ENCODE peak calls at places on chromosome 17, in nine cellular contexts. D is fibroblast of pulmonary artery, A is stomach, G is A549, B is uterus, H is HFF-Myc, S is AG09309, F is right atrium auricular region, E is BE2C. M is an unnamed sample.

GRCh38 chr17:2058521-2059124 is 3.7 kb downstream of the HIC1 start:
- DNase-seq in S (no peak), A (peak; percentile 88), E (no peak), H (no peak), F (no peak), D (peak; percentile 91), G (peak; percentile 79), B (peak; percentile 75), M (peak; percentile 70)

GRCh38 chr17:7867881-7868329 is 10.1 kb downstream of the CYB5D1 start:
- DNase-seq in E (no peak), A (no peak), S (no peak), D (no peak), F (no peak), G (no peak), H (no peak), B (no peak), M (peak; percentile 88)

GRCh38 chr17:75832164-75832651 is 12.0 kb downstream of the UNC13D start:
- DNase-seq in F (no peak), D (peak; percentile 60), B (peak; percentile 49), H (peak; percentile 72), G (no peak), A (peak; percentile 38), S (peak; percentile 59), E (no peak), M (peak; percentile 61)

GRCh38 chr17:82435103-82435502 is 15.4 kb downstream of the CYBC1 start:
- DNase-seq in A (no peak), E (no peak), B (no peak), G (no peak), H (no peak), S (no peak), F (no peak), D (no peak), M (no peak)

GRCh38 chr17:28335959-28336871 is 654 bp downstream of the TNFAIP1 start:
- DNase-seq in S (peak; percentile 74), H (peak; percentile 59), B (peak; percentile 61), D (peak; percentile 94), A (peak; percentile 68), E (peak; percentile 30), G (peak; percentile 77), F (peak; percentile 89), M (peak; percentile 95)

GRCh38 chr17:17749025-17749772 is 67.9 kb downstream of the RAI1 start:
- DNase-seq in H (no peak), D (no peak), B (no peak), E (peak; percentile 83), F (no peak), S (no peak), A (no peak), G (no peak), M (no peak)

GRCh38 chr17:78802459-78802858 is 20.4 kb upstream of the CYTH1 start:
- DNase-seq in H (no peak), D (no peak), S (no peak), G (no peak), B (no peak), F (no peak), E (no peak), A (no peak), M (no peak)

GRCh38 chr17:78143214-78144145 is 2.7 kb upstream of the C17orf99 start:
- DNase-seq in D (no peak), F (no peak), E (no peak), G (no peak), A (no peak), H (no peak), S (no peak), B (no peak), M (no peak)

GRCh38 chr17:29155235-29155965 is 24.8 kb downstream of the MYO18A start:
- DNase-seq in F (no peak), G (peak; percentile 90), H (no peak), A (peak; percentile 65), D (peak; percentile 55), B (peak; percentile 47), E (peak; percentile 45), S (no peak), M (peak; percentile 88)

GRCh38 chr17:28317965-28318758 is 838 bp upstream of the TMEM97 start:
- DNase-seq in H (no peak), F (no peak), B (no peak), A (no peak), S (no peak), G (no peak), D (no peak), E (peak; percentile 16), M (no peak)

GRCh38 chr17:70168044-70168978 is 1.0 kb upstream of the KCNJ2 start:
- DNase-seq in G (peak; percentile 69), E (peak; percentile 63), D (peak; percentile 68), A (peak; percentile 71), S (peak; percentile 21), F (peak; percentile 82), H (peak; percentile 42), B (peak; percentile 31), M (peak; percentile 82)

DNA sequence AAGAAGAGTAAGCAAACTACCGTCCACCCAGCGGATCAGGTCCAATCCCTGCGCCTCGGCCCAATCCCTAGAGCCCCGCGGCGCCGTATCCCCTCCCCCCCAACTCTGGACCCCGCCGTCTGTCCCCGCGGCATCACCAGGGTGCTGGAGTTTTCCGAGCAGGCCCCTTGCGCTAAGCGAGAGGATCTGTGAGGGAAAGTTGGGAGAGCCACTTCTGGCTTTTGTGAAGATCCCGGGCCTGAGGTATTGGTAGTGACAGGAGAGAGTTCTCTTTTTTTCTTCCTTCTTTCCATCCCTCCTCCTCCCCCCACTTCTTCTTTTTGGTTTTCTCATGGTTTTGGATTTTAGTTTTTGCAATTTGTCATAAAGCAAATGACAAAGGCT is 3.5 kb upstream of the DLX4 start:
- DNase-seq in F (no peak), G (no peak), H (no peak), S (no peak), D (no peak), B (no peak), E (no peak), A (no peak), M (no peak)
- H3K4me3 ChIP-seq in F (no peak overlapping the region), G (no peak overlapping the region), H (no peak overlapping the region), S (no peak overlapping the region), D (no peak overlapping the region), B (no peak overlapping the region), E (no peak overlapping the region), A (no peak overlapping the region), M (no peak overlapping the region)

GRCh38 chr17:41304091-41304490 is 1.4 kb upstream of the KRTAP29-1 start:
- DNase-seq in B (no peak), G (no peak), F (no peak), A (no peak), H (no peak), D (no peak), S (no peak), E (no peak), M (no peak)

GRCh38 chr17:41301204-41301790 is 1.4 kb downstream of the KRTAP29-1 start:
- DNase-seq in B (no peak), G (no peak), H (no peak), F (no peak), S (no peak), E (no peak), D (no peak), A (no peak), M (peak; percentile 84)

GRCh38 chr17:41302981-41303380 is 330 bp upstream of the KRTAP29-1 start:
- DNase-seq in E (no peak), S (no peak), B (no peak), H (no peak), G (no peak), D (no peak), F (no peak), A (no peak), M (no peak)

GRCh38 chr17:41301916-41302901 is at the start of gene KRTAP29-1:
- DNase-seq in G (no peak), F (no peak), A (no peak), B (no peak), H (no peak), S (no peak), E (no peak), D (no peak), M (peak; percentile 16)

DNA sequence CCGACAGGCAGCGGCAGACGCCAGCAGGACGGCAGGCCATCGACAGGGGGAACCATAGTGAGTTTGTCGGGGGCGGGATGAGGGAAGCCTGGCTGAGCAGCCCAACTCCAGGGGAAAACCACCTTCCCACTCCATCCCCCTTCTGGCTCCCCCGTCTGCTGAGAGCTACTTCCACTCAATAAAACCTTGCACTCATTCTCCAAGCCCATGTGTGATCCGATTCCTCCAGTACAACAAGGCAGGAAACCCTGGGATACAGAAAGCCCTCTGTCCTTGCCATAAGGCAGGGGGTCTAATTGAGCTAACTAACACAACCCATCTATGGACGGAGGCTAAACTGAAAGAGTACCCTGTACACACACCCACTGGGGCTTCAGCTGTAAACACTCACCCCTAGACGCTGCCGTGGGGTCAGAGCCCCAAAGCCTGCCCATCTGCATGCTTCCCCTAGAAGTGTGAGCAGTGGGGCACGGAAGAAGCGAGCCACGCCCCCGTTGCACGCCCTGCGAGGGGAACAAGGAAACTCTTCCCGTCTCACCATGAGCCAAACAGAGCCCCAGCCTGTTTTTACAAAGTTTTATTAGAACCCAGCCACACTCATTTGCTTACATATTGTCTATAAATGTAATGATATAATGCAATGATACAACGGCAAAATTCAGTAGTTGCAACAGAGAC is 4.1 kb downstream of the KRTAP29-1 start:
- DNase-seq in A (no peak), G (no peak), F (no peak), S (no peak), H (no peak), D (no peak), E (no peak), B (no peak), M (no peak)
- H3K4me3 ChIP-seq in A (no peak overlapping the region), G (no peak overlapping the region), F (no peak overlapping the region), S (no peak overlapping the region), H (no peak overlapping the region), D (no peak overlapping the region), E (no peak overlapping the region), B (no peak overlapping the region), M (no peak overlapping the region)

GRCh38 chr17:46820592-46821450 is 2.3 kb upstream of the WNT3 start:
- DNase-seq in H (no peak), B (no peak), F (no peak), G (no peak), A (no peak), D (no peak), E (no peak), S (no peak), M (no peak)
- H3K4me3 ChIP-seq in H (no peak overlapping the region), B (no peak overlapping the region), F (no peak overlapping the region), G (no peak overlapping the region), A (no peak overlapping the region), D (no peak overlapping the region), E (no peak overlapping the region), S (no peak overlapping the region), M (no peak overlapping the region)

GRCh38 chr17:74441537-74441936 is 9.6 kb downstream of the GPRC5C start:
- DNase-seq in E (no peak), S (no peak), B (no peak), D (no peak), G (no peak), H (no peak), A (no peak), F (no peak), M (no peak)

GRCh38 chr17:74443516-74444296 is 11.8 kb downstream of the GPRC5C start:
- DNase-seq in E (no peak), F (no peak), G (no peak), A (no peak), H (no peak), B (no peak), S (no peak), D (no peak), M (no peak)

GRCh38 chr17:74442291-74442669 is 10.4 kb downstream of the GPRC5C start:
- DNase-seq in A (no peak), G (no peak), B (no peak), F (no peak), E (no peak), H (no peak), S (no peak), D (no peak), M (no peak)

GRCh38 chr17:74444406-74444805 is 12.5 kb downstream of the GPRC5C start:
- DNase-seq in S (no peak), B (peak; percentile 57), H (no peak), G (no peak), A (peak; percentile 89), E (no peak), F (no peak), D (peak; percentile 38), M (no peak)

GRCh38 chr17:74442670-74443515 is 11.0 kb downstream of the GPRC5C start:
- DNase-seq in F (peak; percentile 91), A (peak; percentile 95), H (no peak), G (no peak), B (peak; percentile 82), S (no peak), E (peak; percentile 63), D (peak; percentile 63), M (peak; percentile 39)
- H3K4me3 ChIP-seq in F (peak overlapping the region; percentile 15), A (peak overlapping the region; percentile 13), H (no peak overlapping the region), G (no peak overlapping the region), B (no peak overlapping the region), S (no peak overlapping the region), E (peak overlapping the region; percentile 40), D (no peak overlapping the region), M (no peak overlapping the region)

M was measured in epithelial cell of esophagus.